ENCODE peak calls at places on chromosomes 1 and 21, in nine cellular contexts. One of them, this sample, is unnamed.

GRCh38 chr1:198494658-198495103 is 45.8 kb downstream of the ATP6V1G3 start:
- DNase-seq in left ventricle myocardium inferior: no peak
- DNase-seq in body of pancreas: no peak
- DNase-seq in brain microvascular endothelial cell: no peak
- DNase-seq in psoas muscle: no peak
- DNase-seq in lower lobe of right lung: no peak
- DNase-seq in prostate gland: no peak
- DNase-seq in suprapubic skin: peak
- DNase-seq in breast epithelium: no peak
- DNase-seq in this sample: no peak

GRCh38 chr1:18632711-18633427 is 2.2 kb downstream of the PAX7 start:
- DNase-seq in left ventricle myocardium inferior: no peak
- DNase-seq in body of pancreas: no peak
- DNase-seq in brain microvascular endothelial cell: no peak
- DNase-seq in psoas muscle: no peak
- DNase-seq in lower lobe of right lung: peak
- DNase-seq in prostate gland: no peak
- DNase-seq in suprapubic skin: no peak
- DNase-seq in breast epithelium: no peak
- DNase-seq in this sample: no peak

GRCh38 chr21:37398697-37399096 is 32.1 kb downstream of the DYRK1A start:
- DNase-seq in left ventricle myocardium inferior: no peak
- DNase-seq in body of pancreas: no peak
- DNase-seq in brain microvascular endothelial cell: no peak
- DNase-seq in psoas muscle: no peak
- DNase-seq in lower lobe of right lung: no peak
- DNase-seq in prostate gland: no peak
- DNase-seq in suprapubic skin: no peak
- DNase-seq in breast epithelium: no peak
- DNase-seq in this sample: no peak

GRCh38 chr1:68093737-68094136 is 43.3 kb upstream of the DIRAS3 start:
- DNase-seq in left ventricle myocardium inferior: no peak
- DNase-seq in body of pancreas: no peak
- DNase-seq in brain microvascular endothelial cell: no peak
- DNase-seq in psoas muscle: no peak
- DNase-seq in lower lobe of right lung: no peak
- DNase-seq in prostate gland: no peak
- DNase-seq in suprapubic skin: no peak
- DNase-seq in breast epithelium: no peak
- DNase-seq in this sample: peak

GRCh38 chr1:71706030-71706671 is 576.2 kb downstream of the NEGR1 start:
- DNase-seq in left ventricle myocardium inferior: no peak
- DNase-seq in body of pancreas: no peak
- DNase-seq in brain microvascular endothelial cell: no peak
- DNase-seq in psoas muscle: no peak
- DNase-seq in lower lobe of right lung: no peak
- DNase-seq in prostate gland: no peak
- DNase-seq in suprapubic skin: no peak
- DNase-seq in breast epithelium: no peak
- DNase-seq in this sample: no peak

GRCh38 chr1:59223943-59224639 is 72.8 kb upstream of the FGGY start:
- DNase-seq in left ventricle myocardium inferior: no peak
- DNase-seq in body of pancreas: no peak
- DNase-seq in brain microvascular endothelial cell: peak
- DNase-seq in psoas muscle: peak
- DNase-seq in lower lobe of right lung: no peak
- DNase-seq in prostate gland: peak
- DNase-seq in suprapubic skin: no peak
- DNase-seq in breast epithelium: no peak
- DNase-seq in this sample: no peak

GRCh38 chr1:244234009-244234643 is 183.0 kb downstream of the ZBTB18 start:
- DNase-seq in left ventricle myocardium inferior: no peak
- DNase-seq in body of pancreas: no peak
- DNase-seq in brain microvascular endothelial cell: no peak
- DNase-seq in psoas muscle: peak
- DNase-seq in lower lobe of right lung: no peak
- DNase-seq in prostate gland: no peak
- DNase-seq in suprapubic skin: no peak
- DNase-seq in breast epithelium: no peak
- DNase-seq in this sample: no peak

GRCh38 chr1:202964755-202965440 is 2.2 kb downstream of the CYB5R1 start:
- DNase-seq in left ventricle myocardium inferior: peak
- DNase-seq in body of pancreas: peak
- DNase-seq in brain microvascular endothelial cell: peak
- DNase-seq in psoas muscle: peak
- DNase-seq in lower lobe of right lung: no peak
- DNase-seq in prostate gland: no peak
- DNase-seq in suprapubic skin: no peak
- DNase-seq in breast epithelium: no peak
- DNase-seq in this sample: peak

GRCh38 chr21:14923468-14923867 is 141.3 kb downstream of the NRIP1 start:
- DNase-seq in left ventricle myocardium inferior: no peak
- DNase-seq in body of pancreas: no peak
- DNase-seq in brain microvascular endothelial cell: no peak
- DNase-seq in psoas muscle: no peak
- DNase-seq in lower lobe of right lung: no peak
- DNase-seq in prostate gland: no peak
- DNase-seq in suprapubic skin: no peak
- DNase-seq in breast epithelium: no peak
- DNase-seq in this sample: peak

GRCh38 chr1:228794810-228795209 is 59.5 kb downstream of the RHOU start:
- DNase-seq in left ventricle myocardium inferior: no peak
- DNase-seq in body of pancreas: no peak
- DNase-seq in brain microvascular endothelial cell: no peak
- DNase-seq in psoas muscle: no peak
- DNase-seq in lower lobe of right lung: no peak
- DNase-seq in prostate gland: no peak
- DNase-seq in suprapubic skin: no peak
- DNase-seq in breast epithelium: no peak
- DNase-seq in this sample: no peak

GRCh38 chr1:66371233-66372005 is 162.5 kb upstream of the SGIP1 start:
- DNase-seq in left ventricle myocardium inferior: no peak
- DNase-seq in body of pancreas: no peak
- DNase-seq in brain microvascular endothelial cell: peak
- DNase-seq in psoas muscle: no peak
- DNase-seq in lower lobe of right lung: no peak
- DNase-seq in prostate gland: no peak
- DNase-seq in suprapubic skin: no peak
- DNase-seq in breast epithelium: no peak
- DNase-seq in this sample: peak

GRCh38 chr21:34881421-34881820 is 167.7 kb downstream of the RUNX1 start:
- DNase-seq in left ventricle myocardium inferior: no peak
- DNase-seq in body of pancreas: no peak
- DNase-seq in brain microvascular endothelial cell: peak
- DNase-seq in psoas muscle: no peak
- DNase-seq in lower lobe of right lung: no peak
- DNase-seq in prostate gland: no peak
- DNase-seq in suprapubic skin: no peak
- DNase-seq in breast epithelium: no peak
- DNase-seq in this sample: peak

GRCh38 chr1:241507189-241507820 is 12.2 kb downstream of the FH start:
- DNase-seq in left ventricle myocardium inferior: no peak
- DNase-seq in body of pancreas: no peak
- DNase-seq in brain microvascular endothelial cell: no peak
- DNase-seq in psoas muscle: no peak
- DNase-seq in lower lobe of right lung: no peak
- DNase-seq in prostate gland: no peak
- DNase-seq in suprapubic skin: no peak
- DNase-seq in breast epithelium: no peak
- DNase-seq in this sample: peak

GRCh38 chr1:201693019-201693372 is 136.0 kb upstream of the IPO9 start:
- DNase-seq in left ventricle myocardium inferior: no peak
- DNase-seq in body of pancreas: no peak
- DNase-seq in brain microvascular endothelial cell: no peak
- DNase-seq in psoas muscle: no peak
- DNase-seq in lower lobe of right lung: no peak
- DNase-seq in prostate gland: no peak
- DNase-seq in suprapubic skin: no peak
- DNase-seq in breast epithelium: no peak
- DNase-seq in this sample: no peak

GRCh38 chr1:119893827-119894700 is 2.3 kb downstream of the ADAM30 start:
- DNase-seq in left ventricle myocardium inferior: no peak
- DNase-seq in body of pancreas: no peak
- DNase-seq in brain microvascular endothelial cell: no peak
- DNase-seq in psoas muscle: no peak
- DNase-seq in lower lobe of right lung: no peak
- DNase-seq in prostate gland: no peak
- DNase-seq in suprapubic skin: no peak
- DNase-seq in breast epithelium: no peak
- DNase-seq in this sample: no peak

GRCh38 chr1:82264762-82265161 is 464.0 kb downstream of the ADGRL2 start:
- DNase-seq in left ventricle myocardium inferior: no peak
- DNase-seq in body of pancreas: no peak
- DNase-seq in brain microvascular endothelial cell: no peak
- DNase-seq in psoas muscle: no peak
- DNase-seq in lower lobe of right lung: no peak
- DNase-seq in prostate gland: no peak
- DNase-seq in suprapubic skin: no peak
- DNase-seq in breast epithelium: no peak
- DNase-seq in this sample: no peak

GRCh38 chr1:207047529-207047928 is 3.5 kb downstream of the YOD1 start:
- DNase-seq in left ventricle myocardium inferior: no peak
- DNase-seq in body of pancreas: no peak
- DNase-seq in brain microvascular endothelial cell: no peak
- DNase-seq in psoas muscle: no peak
- DNase-seq in lower lobe of right lung: no peak
- DNase-seq in prostate gland: no peak
- DNase-seq in suprapubic skin: no peak
- DNase-seq in breast epithelium: no peak
- DNase-seq in this sample: no peak

DNA sequence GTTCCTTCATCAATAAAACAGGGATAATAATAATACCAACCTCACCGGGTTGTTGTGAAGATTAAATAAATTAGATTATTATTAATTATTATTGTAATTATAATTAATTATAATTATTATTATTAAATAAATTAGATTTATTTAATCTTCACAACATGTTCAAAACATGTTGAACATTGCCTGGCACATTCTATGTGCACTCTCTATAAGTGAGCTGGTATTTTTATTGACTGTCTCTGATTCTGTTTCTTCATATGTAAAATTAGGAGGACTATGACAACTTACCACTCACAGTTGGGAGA is 834 bp upstream of the C8B start:
- DNase-seq in left ventricle myocardium inferior: no peak
- DNase-seq in body of pancreas: no peak
- DNase-seq in brain microvascular endothelial cell: no peak
- DNase-seq in psoas muscle: no peak
- DNase-seq in lower lobe of right lung: no peak
- DNase-seq in prostate gland: no peak
- DNase-seq in suprapubic skin: no peak
- DNase-seq in breast epithelium: no peak
- DNase-seq in this sample: no peak
- TF ChIP-seq CTCF in left ventricle myocardium inferior: no peak
- TF ChIP-seq CTCF in body of pancreas: no peak
- TF ChIP-seq CTCF in brain microvascular endothelial cell: no peak
- TF ChIP-seq CTCF in psoas muscle: no peak
- TF ChIP-seq CTCF in lower lobe of right lung: no peak
- TF ChIP-seq CTCF in prostate gland: no peak
- TF ChIP-seq CTCF in suprapubic skin: no peak
- TF ChIP-seq CTCF in breast epithelium: no peak
- TF ChIP-seq CTCF in this sample: no peak

DNA sequence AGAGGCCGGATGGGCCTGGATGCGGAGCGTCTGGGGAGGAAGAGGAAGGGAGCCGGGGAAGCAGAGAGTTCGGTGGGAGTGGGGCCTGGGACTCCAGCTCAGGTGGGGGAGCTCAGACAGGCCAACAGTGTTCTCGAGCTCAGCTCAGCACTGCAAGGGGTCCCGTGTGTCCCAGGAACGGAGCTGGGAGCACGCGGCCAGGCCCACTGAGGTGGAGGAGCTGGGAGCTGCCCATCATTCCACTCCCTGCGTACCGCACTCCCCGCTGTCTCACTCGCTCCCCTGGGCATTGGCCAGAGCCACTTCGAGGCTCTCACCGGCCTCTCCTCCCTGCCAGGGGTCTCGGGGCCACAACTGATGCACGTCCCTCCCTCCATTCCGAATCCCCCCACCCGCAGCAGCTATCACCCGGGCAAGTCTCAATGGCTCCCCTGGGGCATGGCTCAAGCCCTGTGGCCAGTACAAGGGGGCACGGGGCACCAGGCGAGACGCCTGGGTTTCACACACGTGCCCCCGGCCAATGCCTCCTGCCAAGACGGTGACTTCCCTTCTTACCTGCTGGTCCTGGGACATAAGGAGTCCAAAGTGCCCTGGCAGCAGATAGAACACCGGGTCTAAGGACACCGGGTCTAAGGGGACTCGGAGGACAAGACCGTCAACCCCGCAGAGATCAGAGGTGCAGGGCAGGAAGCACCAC is 30.3 kb upstream of the COL6A2 start:
- DNase-seq in left ventricle myocardium inferior: no peak
- DNase-seq in body of pancreas: no peak
- DNase-seq in brain microvascular endothelial cell: no peak
- DNase-seq in psoas muscle: no peak
- DNase-seq in lower lobe of right lung: peak
- DNase-seq in prostate gland: no peak
- DNase-seq in suprapubic skin: no peak
- DNase-seq in breast epithelium: peak
- DNase-seq in this sample: no peak
- H3K4me3 ChIP-seq in left ventricle myocardium inferior: no peak
- H3K4me3 ChIP-seq in body of pancreas: no peak
- H3K4me3 ChIP-seq in brain microvascular endothelial cell: no peak
- H3K4me3 ChIP-seq in psoas muscle: no peak
- H3K4me3 ChIP-seq in lower lobe of right lung: no peak
- H3K4me3 ChIP-seq in prostate gland: no peak
- H3K4me3 ChIP-seq in suprapubic skin: no peak
- H3K4me3 ChIP-seq in breast epithelium: no peak
- H3K4me3 ChIP-seq in this sample: no peak

GRCh38 chr1:101846820-101847219 is 149.9 kb downstream of the OLFM3 start:
- DNase-seq in left ventricle myocardium inferior: no peak
- DNase-seq in body of pancreas: no peak
- DNase-seq in brain microvascular endothelial cell: no peak
- DNase-seq in psoas muscle: no peak
- DNase-seq in lower lobe of right lung: no peak
- DNase-seq in prostate gland: no peak
- DNase-seq in suprapubic skin: no peak
- DNase-seq in breast epithelium: no peak
- DNase-seq in this sample: no peak
- TF ChIP-seq CTCF in left ventricle myocardium inferior: no peak
- TF ChIP-seq CTCF in body of pancreas: no peak
- TF ChIP-seq CTCF in brain microvascular endothelial cell: no peak
- TF ChIP-seq CTCF in psoas muscle: no peak
- TF ChIP-seq CTCF in lower lobe of right lung: no peak
- TF ChIP-seq CTCF in prostate gland: no peak
- TF ChIP-seq CTCF in suprapubic skin: no peak
- TF ChIP-seq CTCF in breast epithelium: no peak
- TF ChIP-seq CTCF in this sample: no peak

GRCh38 chr1:29284961-29285560 is 48.7 kb downstream of the PTPRU start:
- DNase-seq in left ventricle myocardium inferior: no peak
- DNase-seq in body of pancreas: no peak
- DNase-seq in brain microvascular endothelial cell: no peak
- DNase-seq in psoas muscle: no peak
- DNase-seq in lower lobe of right lung: no peak
- DNase-seq in prostate gland: no peak
- DNase-seq in suprapubic skin: peak
- DNase-seq in breast epithelium: no peak
- DNase-seq in this sample: no peak
- H3K4me3 ChIP-seq in left ventricle myocardium inferior: no peak
- H3K4me3 ChIP-seq in body of pancreas: no peak
- H3K4me3 ChIP-seq in brain microvascular endothelial cell: no peak
- H3K4me3 ChIP-seq in psoas muscle: no peak
- H3K4me3 ChIP-seq in lower lobe of right lung: no peak
- H3K4me3 ChIP-seq in prostate gland: no peak
- H3K4me3 ChIP-seq in suprapubic skin: no peak
- H3K4me3 ChIP-seq in breast epithelium: no peak
- H3K4me3 ChIP-seq in this sample: no peak

This sample was measured in cardiac fibroblast.